ENCODE peak calls at places on chromosomes 12 and 14, in four cellular contexts. One of them, this sample, is unnamed.

GRCh38 chr14:99760817-99761216 is 32.4 kb upstream of the EML1 start:
- DNase-seq in RWPE2: no peak
- DNase-seq in mesothelial cell of epicardium: no peak
- DNase-seq in CD8-positive, alpha-beta T cell: no peak
- DNase-seq in this sample: no peak

GRCh38 chr14:88256997-88257755 is 65.9 kb downstream of the KCNK10 start:
- DNase-seq in RWPE2: no peak
- DNase-seq in mesothelial cell of epicardium: no peak
- DNase-seq in CD8-positive, alpha-beta T cell: no peak
- DNase-seq in this sample: no peak

GRCh38 chr12:123056053-123056452 is 75.6 kb downstream of the ARL6IP4 start:
- DNase-seq in RWPE2: no peak
- DNase-seq in mesothelial cell of epicardium: no peak
- DNase-seq in CD8-positive, alpha-beta T cell: no peak
- DNase-seq in this sample: no peak

GRCh38 chr12:30967026-30967425 is 40.5 kb downstream of the TSPAN11 start:
- DNase-seq in RWPE2: no peak
- DNase-seq in mesothelial cell of epicardium: no peak
- DNase-seq in CD8-positive, alpha-beta T cell: no peak
- DNase-seq in this sample: no peak

GRCh38 chr14:69529563-69529962 is 45.0 kb downstream of the PLEKHD1 start:
- DNase-seq in RWPE2: peak
- DNase-seq in mesothelial cell of epicardium: no peak
- DNase-seq in CD8-positive, alpha-beta T cell: no peak
- DNase-seq in this sample: no peak

GRCh38 chr14:102991376-102991775 is 66.0 kb downstream of the CDC42BPB start:
- DNase-seq in RWPE2: no peak
- DNase-seq in mesothelial cell of epicardium: no peak
- DNase-seq in CD8-positive, alpha-beta T cell: no peak
- DNase-seq in this sample: no peak

GRCh38 chr14:69152181-69152943 is 557 bp downstream of the DCAF5 start:
- DNase-seq in RWPE2: peak
- DNase-seq in mesothelial cell of epicardium: peak
- DNase-seq in CD8-positive, alpha-beta T cell: peak
- DNase-seq in this sample: peak

GRCh38 chr14:44846232-44846824 is 115.4 kb downstream of the KLHL28 start:
- DNase-seq in RWPE2: no peak
- DNase-seq in mesothelial cell of epicardium: no peak
- DNase-seq in CD8-positive, alpha-beta T cell: no peak
- DNase-seq in this sample: peak

GRCh38 chr14:30443368-30444007 is 115.5 kb upstream of the G2E3 start:
- DNase-seq in RWPE2: no peak
- DNase-seq in mesothelial cell of epicardium: no peak
- DNase-seq in CD8-positive, alpha-beta T cell: no peak
- DNase-seq in this sample: peak

GRCh38 chr12:104358353-104359003 is 54.9 kb downstream of the EID3 start:
- DNase-seq in RWPE2: no peak
- DNase-seq in mesothelial cell of epicardium: no peak
- DNase-seq in CD8-positive, alpha-beta T cell: peak
- DNase-seq in this sample: peak

GRCh38 chr12:6614513-6615177 is 7.5 kb upstream of the CHD4 start:
- DNase-seq in RWPE2: no peak
- DNase-seq in mesothelial cell of epicardium: no peak
- DNase-seq in CD8-positive, alpha-beta T cell: no peak
- DNase-seq in this sample: no peak
- TF ChIP-seq CTCF in RWPE2: no peak
- TF ChIP-seq CTCF in mesothelial cell of epicardium: no peak
- TF ChIP-seq CTCF in CD8-positive, alpha-beta T cell: no peak
- TF ChIP-seq CTCF in this sample: no peak

DNA sequence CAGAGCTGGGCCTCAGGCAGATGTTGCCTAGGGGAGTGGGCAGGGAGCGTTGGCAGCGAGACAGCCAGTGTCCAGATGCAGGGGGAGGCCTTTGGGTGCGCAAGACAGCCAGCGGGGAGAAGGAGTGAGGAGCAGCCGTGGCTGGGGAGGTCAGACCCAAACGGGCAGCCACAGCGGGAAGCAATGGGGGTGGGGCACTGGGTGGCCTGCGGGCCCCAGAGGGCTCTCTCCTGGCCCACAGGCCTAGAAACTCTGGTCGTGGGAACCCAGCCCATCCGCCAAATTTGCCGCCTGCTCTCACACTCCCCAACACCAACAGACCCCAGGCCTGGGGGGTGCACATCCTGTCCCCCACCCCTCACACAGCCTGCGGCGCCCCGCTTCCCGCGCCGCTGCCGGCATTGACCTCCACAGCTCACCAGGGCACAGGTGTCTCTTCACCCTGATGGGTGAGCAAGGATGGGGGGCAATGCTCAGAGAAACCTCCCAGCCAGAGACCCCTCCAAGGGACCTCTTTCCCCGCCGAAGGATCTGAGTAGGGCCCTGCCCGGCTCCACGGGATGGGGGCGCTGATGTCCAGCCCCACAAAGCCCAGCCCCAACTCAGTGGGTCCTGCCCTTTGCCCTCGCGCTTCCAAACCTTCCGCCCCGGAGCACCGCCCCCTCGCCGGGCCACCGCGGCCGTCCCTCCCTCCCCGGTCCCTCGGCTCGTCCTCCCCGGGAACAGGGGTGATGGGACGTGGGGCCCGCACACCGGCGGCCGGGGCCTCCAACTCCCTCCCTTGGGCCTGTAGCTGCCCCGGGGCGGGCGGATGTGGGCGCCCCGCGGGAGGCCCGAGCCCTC is 781 bp downstream of the HDAC7 start:
- DNase-seq in RWPE2: no peak
- DNase-seq in mesothelial cell of epicardium: peak
- DNase-seq in CD8-positive, alpha-beta T cell: peak
- DNase-seq in this sample: peak
- TF ChIP-seq CTCF in RWPE2: peak
- TF ChIP-seq CTCF in mesothelial cell of epicardium: no peak
- TF ChIP-seq CTCF in CD8-positive, alpha-beta T cell: no peak
- TF ChIP-seq CTCF in this sample: peak

DNA sequence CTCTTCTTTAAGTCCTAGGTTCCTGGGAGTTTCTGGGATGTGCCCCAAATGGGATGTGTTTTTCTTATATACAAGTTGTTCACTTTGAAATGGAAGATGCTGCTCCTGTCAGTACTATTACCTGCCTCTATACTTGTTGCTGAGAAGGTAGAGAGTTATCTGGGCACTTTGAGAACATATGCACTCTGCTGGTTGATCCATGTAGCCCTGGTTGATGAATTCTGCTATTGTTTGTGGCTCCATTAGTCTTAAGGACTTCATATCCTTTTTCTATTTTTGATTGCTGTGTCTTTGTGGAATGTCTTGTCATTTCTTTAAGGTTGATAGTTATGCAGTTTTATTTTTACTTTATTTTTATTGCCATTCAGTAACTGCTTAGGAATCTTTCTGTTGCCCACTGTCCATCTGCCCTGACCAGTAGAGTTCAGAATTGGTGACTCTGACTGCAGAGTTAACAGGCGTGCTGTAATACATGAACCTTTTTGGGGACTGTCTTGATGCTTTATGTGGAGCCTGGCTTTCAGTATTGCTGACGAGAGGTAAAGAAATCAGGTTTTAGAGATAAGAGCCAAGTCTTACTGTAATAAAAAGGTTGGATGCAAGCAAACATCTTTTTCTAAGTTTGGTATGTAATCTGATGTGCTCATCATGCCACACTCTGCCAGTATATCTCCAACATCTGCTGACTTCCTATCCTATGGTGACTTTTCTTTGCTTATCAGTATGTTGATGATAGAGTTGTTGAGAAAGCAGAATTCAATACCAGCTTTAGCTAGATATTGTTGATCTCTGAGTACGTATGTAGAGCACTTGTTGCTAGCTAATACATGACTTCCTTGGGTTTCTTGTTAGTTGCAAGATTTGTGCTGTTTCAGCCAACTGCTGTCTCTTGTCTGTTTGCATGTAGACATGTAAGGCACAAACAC is 1.6 kb downstream of the GMPR2 start:
- DNase-seq in RWPE2: no peak
- DNase-seq in mesothelial cell of epicardium: no peak
- DNase-seq in CD8-positive, alpha-beta T cell: no peak
- DNase-seq in this sample: no peak
- TF ChIP-seq CTCF in RWPE2: no peak
- TF ChIP-seq CTCF in mesothelial cell of epicardium: no peak
- TF ChIP-seq CTCF in CD8-positive, alpha-beta T cell: no peak
- TF ChIP-seq CTCF in this sample: no peak

GRCh38 chr12:41188058-41188840 is at the start of gene PDZRN4:
- DNase-seq in RWPE2: no peak
- DNase-seq in mesothelial cell of epicardium: peak
- DNase-seq in CD8-positive, alpha-beta T cell: no peak
- DNase-seq in this sample: peak
- TF ChIP-seq CTCF in RWPE2: no peak
- TF ChIP-seq CTCF in mesothelial cell of epicardium: no peak
- TF ChIP-seq CTCF in CD8-positive, alpha-beta T cell: no peak
- TF ChIP-seq CTCF in this sample: no peak

GRCh38 chr12:58310828-58311273 is 369.5 kb downstream of the ATP23 start:
- DNase-seq in RWPE2: no peak
- DNase-seq in mesothelial cell of epicardium: no peak
- DNase-seq in CD8-positive, alpha-beta T cell: no peak
- DNase-seq in this sample: no peak

GRCh38 chr12:58306266-58306995 is 365.1 kb downstream of the ATP23 start:
- DNase-seq in RWPE2: no peak
- DNase-seq in mesothelial cell of epicardium: no peak
- DNase-seq in CD8-positive, alpha-beta T cell: no peak
- DNase-seq in this sample: no peak

GRCh38 chr12:58313091-58313855 is 371.9 kb downstream of the ATP23 start:
- DNase-seq in RWPE2: no peak
- DNase-seq in mesothelial cell of epicardium: no peak
- DNase-seq in CD8-positive, alpha-beta T cell: no peak
- DNase-seq in this sample: no peak

GRCh38 chr12:58309806-58310205 is 368.4 kb downstream of the ATP23 start:
- DNase-seq in RWPE2: no peak
- DNase-seq in mesothelial cell of epicardium: no peak
- DNase-seq in CD8-positive, alpha-beta T cell: no peak
- DNase-seq in this sample: no peak

DNA sequence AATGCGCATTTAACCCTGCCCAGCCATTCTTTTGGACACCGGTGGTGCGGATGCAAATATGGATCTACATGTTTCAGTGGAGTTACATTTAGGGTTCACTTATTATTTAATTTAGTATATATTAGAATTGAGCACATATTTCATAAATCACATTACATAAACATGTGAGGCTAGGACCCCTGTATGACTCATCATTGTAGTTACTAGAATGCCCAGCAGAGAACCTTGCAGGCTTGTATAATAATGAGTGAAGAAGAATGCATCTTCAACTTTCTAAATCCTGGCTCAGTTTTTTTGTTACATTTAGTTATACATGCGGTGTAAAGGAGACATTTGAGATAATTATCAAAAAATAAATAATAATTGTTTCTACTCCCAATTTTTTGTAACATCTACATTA is 369.0 kb downstream of the ATP23 start:
- DNase-seq in RWPE2: no peak
- DNase-seq in mesothelial cell of epicardium: no peak
- DNase-seq in CD8-positive, alpha-beta T cell: no peak
- DNase-seq in this sample: no peak
- TF ChIP-seq CTCF in RWPE2: peak
- TF ChIP-seq CTCF in mesothelial cell of epicardium: no peak
- TF ChIP-seq CTCF in CD8-positive, alpha-beta T cell: no peak
- TF ChIP-seq CTCF in this sample: no peak

GRCh38 chr12:96828169-96828789 is 78.8 kb upstream of the NEDD1 start:
- DNase-seq in RWPE2: no peak
- DNase-seq in mesothelial cell of epicardium: no peak
- DNase-seq in CD8-positive, alpha-beta T cell: no peak
- DNase-seq in this sample: no peak
- TF ChIP-seq CTCF in RWPE2: no peak
- TF ChIP-seq CTCF in mesothelial cell of epicardium: no peak
- TF ChIP-seq CTCF in CD8-positive, alpha-beta T cell: no peak
- TF ChIP-seq CTCF in this sample: no peak

DNA sequence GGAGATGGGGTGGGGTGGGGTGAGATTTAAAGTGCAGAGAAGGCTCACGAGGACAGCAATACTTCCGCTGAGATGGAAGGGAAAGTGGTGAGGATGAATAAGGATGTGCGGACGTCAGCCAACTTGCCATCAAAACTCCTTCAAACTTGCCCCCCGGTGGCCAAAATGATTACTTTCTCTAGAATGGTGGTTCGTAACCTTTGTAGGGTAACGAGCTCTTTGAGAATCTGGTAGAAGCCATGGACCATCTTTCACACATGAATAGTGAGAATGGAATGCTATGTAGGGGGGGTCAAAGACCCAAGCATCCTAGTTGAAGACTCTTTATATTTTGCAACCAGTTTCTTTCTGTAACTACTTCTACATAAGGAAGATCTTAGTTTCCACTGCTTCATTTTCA is 245.9 kb upstream of the DDHD1 start:
- DNase-seq in RWPE2: no peak
- DNase-seq in mesothelial cell of epicardium: no peak
- DNase-seq in CD8-positive, alpha-beta T cell: no peak
- DNase-seq in this sample: no peak
- TF ChIP-seq CTCF in RWPE2: peak
- TF ChIP-seq CTCF in mesothelial cell of epicardium: peak
- TF ChIP-seq CTCF in CD8-positive, alpha-beta T cell: no peak
- TF ChIP-seq CTCF in this sample: no peak

DNA sequence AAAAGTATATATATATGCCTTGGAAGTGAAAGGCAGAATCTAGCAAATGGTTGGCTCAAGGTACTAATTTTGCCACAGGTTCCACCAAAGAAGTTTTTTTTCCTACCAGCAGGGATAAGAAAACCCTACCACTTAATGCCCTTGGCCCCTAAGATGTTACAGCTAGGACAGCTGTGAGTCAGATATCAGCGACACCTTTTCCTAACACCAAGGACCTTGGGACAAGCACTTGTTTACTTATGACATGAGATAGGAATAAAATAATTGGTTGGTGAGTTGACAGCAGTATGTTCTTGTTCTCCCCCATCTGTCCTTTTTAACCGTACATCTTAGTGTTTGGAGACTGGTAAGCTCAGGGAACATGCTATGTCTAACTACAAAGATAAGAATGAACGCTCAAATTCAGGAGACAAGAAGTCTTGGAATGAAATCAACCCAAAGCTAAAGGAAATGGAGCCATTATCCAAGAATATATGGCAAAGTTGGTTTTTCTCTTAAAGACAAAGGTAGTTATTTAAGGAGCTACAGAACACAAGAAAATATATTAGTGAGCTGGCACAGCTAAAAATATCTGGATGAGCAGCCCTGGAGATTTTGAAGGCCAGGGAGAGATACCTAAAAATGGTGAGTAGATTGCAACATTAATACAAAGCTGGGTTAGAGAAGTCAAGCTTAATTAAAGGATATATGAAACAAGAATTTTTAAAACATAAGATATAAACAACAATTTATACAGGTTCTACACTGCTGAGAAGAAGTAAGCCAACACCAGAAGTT is 126.8 kb downstream of the TMTC1 start:
- DNase-seq in RWPE2: no peak
- DNase-seq in mesothelial cell of epicardium: no peak
- DNase-seq in CD8-positive, alpha-beta T cell: no peak
- DNase-seq in this sample: no peak
- TF ChIP-seq CTCF in RWPE2: no peak
- TF ChIP-seq CTCF in mesothelial cell of epicardium: no peak
- TF ChIP-seq CTCF in CD8-positive, alpha-beta T cell: no peak
- TF ChIP-seq CTCF in this sample: no peak

GRCh38 chr12:92943482-92944250 is 14.6 kb upstream of the EEA1 start:
- DNase-seq in RWPE2: no peak
- DNase-seq in mesothelial cell of epicardium: no peak
- DNase-seq in CD8-positive, alpha-beta T cell: no peak
- DNase-seq in this sample: no peak
- TF ChIP-seq CTCF in RWPE2: peak
- TF ChIP-seq CTCF in mesothelial cell of epicardium: no peak
- TF ChIP-seq CTCF in CD8-positive, alpha-beta T cell: no peak
- TF ChIP-seq CTCF in this sample: peak

This sample was measured in GM10248.